ENCODE peak calls at places on chromosomes 1 and 21, in nine cellular contexts. L, Z, P, Q, F, M, O, A and K are unnamed samples.

GRCh38 chr1:15151871-15152270 is 1.7 kb upstream of the TMEM51 start:
- DNase-seq in L (no peak), Z (no peak), P (no peak), Q (no peak), F (no peak), M (no peak), O (no peak), A (no peak), K (no peak)

GRCh38 chr1:206575165-206575893 is 36.9 kb downstream of the EIF2D start:
- DNase-seq in L (peak), Z (no peak), P (peak), Q (no peak), F (peak), M (no peak), O (peak), A (no peak), K (no peak)

GRCh38 chr1:228394571-228395394 is 11.9 kb downstream of the TRIM11 start:
- DNase-seq in L (no peak), Z (no peak), P (no peak), Q (no peak), F (no peak), M (peak), O (peak), A (no peak), K (peak)

GRCh38 chr1:65668368-65668767 is 124.3 kb upstream of the PDE4B start:
- DNase-seq in L (no peak), Z (no peak), P (no peak), Q (no peak), F (no peak), M (no peak), O (no peak), A (no peak), K (no peak)

GRCh38 chr1:166947398-166948043 is 27.8 kb downstream of the ILDR2 start:
- DNase-seq in L (peak), Z (peak), P (peak), Q (peak), F (no peak), M (no peak), O (no peak), A (peak), K (peak)

GRCh38 chr21:32908529-32908928 is 117.2 kb upstream of the OLIG2 start:
- DNase-seq in L (no peak), Z (no peak), P (no peak), Q (no peak), F (no peak), M (no peak), O (no peak), A (no peak), K (no peak)

GRCh38 chr1:219092206-219092605 is 81.5 kb upstream of the LYPLAL1 start:
- DNase-seq in L (peak), Z (no peak), P (no peak), Q (no peak), F (no peak), M (no peak), O (no peak), A (no peak), K (no peak)

GRCh38 chr1:54273092-54273836 is 73.3 kb downstream of the MRPL37 start:
- DNase-seq in L (peak), Z (peak), P (peak), Q (no peak), F (peak), M (peak), O (no peak), A (peak), K (no peak)

GRCh38 chr1:20291621-20292020 is 946 bp downstream of the VWA5B1 start:
- DNase-seq in L (no peak), Z (no peak), P (no peak), Q (peak), F (no peak), M (no peak), O (no peak), A (peak), K (no peak)

GRCh38 chr1:53076721-53077598 is 14.9 kb downstream of the PODN start:
- DNase-seq in L (no peak), Z (no peak), P (peak), Q (no peak), F (no peak), M (peak), O (peak), A (no peak), K (no peak)

GRCh38 chr1:205417884-205418283 is 4.0 kb downstream of the LEMD1 start:
- DNase-seq in L (no peak), Z (no peak), P (no peak), Q (no peak), F (no peak), M (no peak), O (no peak), A (no peak), K (no peak)

GRCh38 chr1:210222288-210223006 is 10.1 kb upstream of the SERTAD4 start:
- DNase-seq in L (no peak), Z (peak), P (no peak), Q (no peak), F (no peak), M (no peak), O (no peak), A (no peak), K (no peak)

GRCh38 chr21:35652196-35652595 is 408.1 kb downstream of the SETD4 start:
- DNase-seq in L (no peak), Z (no peak), P (no peak), Q (no peak), F (no peak), M (no peak), O (no peak), A (no peak), K (no peak)

GRCh38 chr1:226443439-226443838 is 35.5 kb upstream of the PARP1 start:
- DNase-seq in L (peak), Z (peak), P (no peak), Q (no peak), F (no peak), M (peak), O (no peak), A (no peak), K (peak)

GRCh38 chr1:156704930-156705320 is 458 bp downstream of the CRABP2 start:
- DNase-seq in L (peak), Z (no peak), P (peak), Q (peak), F (no peak), M (no peak), O (no peak), A (peak), K (peak)

GRCh38 chr1:199297174-199297573 is 658.3 kb downstream of the PTPRC start:
- DNase-seq in L (peak), Z (no peak), P (no peak), Q (no peak), F (no peak), M (no peak), O (no peak), A (no peak), K (no peak)

GRCh38 chr1:16013220-16013907 is 4.5 kb downstream of the HSPB7 start:
- DNase-seq in L (peak), Z (peak), P (peak), Q (peak), F (no peak), M (peak), O (peak), A (peak), K (peak)

GRCh38 chr1:228459091-228459993 is 27.8 kb upstream of the RNF187 start:
- DNase-seq in L (peak), Z (no peak), P (peak), Q (peak), F (peak), M (no peak), O (no peak), A (peak), K (peak)

GRCh38 chr21:44401386-44402160 is 48.2 kb downstream of the TRPM2 start:
- DNase-seq in L (no peak), Z (no peak), P (no peak), Q (no peak), F (no peak), M (peak), O (peak), A (no peak), K (no peak)

GRCh38 chr1:115156826-115157468 is 67.6 kb upstream of the TSPAN2 start:
- DNase-seq in L (no peak), Z (no peak), P (no peak), Q (no peak), F (no peak), M (no peak), O (no peak), A (no peak), K (no peak)

GRCh38 chr1:155970531-155971167 is 7.7 kb downstream of the ARHGEF2 start:
- DNase-seq in L (peak), Z (no peak), P (peak), Q (peak), F (no peak), M (no peak), O (peak), A (no peak), K (peak)

GRCh38 chr1:183646780-183647179 is 6.3 kb downstream of the APOBEC4 start:
- DNase-seq in L (no peak), Z (no peak), P (no peak), Q (no peak), F (no peak), M (no peak), O (no peak), A (no peak), K (no peak)

GRCh38 chr1:98452162-98452561 is 209.4 kb upstream of the SNX7 start:
- DNase-seq in L (no peak), Z (no peak), P (no peak), Q (no peak), F (no peak), M (no peak), O (no peak), A (no peak), K (no peak)

GRCh38 chr1:72170246-72170645 is 112.1 kb downstream of the NEGR1 start:
- DNase-seq in L (no peak), Z (no peak), P (no peak), Q (no peak), F (no peak), M (no peak), O (no peak), A (no peak), K (no peak)

GRCh38 chr1:200883118-200883517 is 10.3 kb downstream of the GPR25 start:
- DNase-seq in L (no peak), Z (no peak), P (no peak), Q (no peak), F (no peak), M (no peak), O (no peak), A (no peak), K (no peak)

GRCh38 chr1:54137532-54138061 is 15.2 kb downstream of the CDCP2 start:
- DNase-seq in L (peak), Z (peak), P (no peak), Q (no peak), F (no peak), M (no peak), O (no peak), A (no peak), K (peak)

GRCh38 chr1:176049582-176049981 is 157.5 kb downstream of the COP1 start:
- DNase-seq in L (no peak), Z (no peak), P (no peak), Q (no peak), F (no peak), M (no peak), O (no peak), A (no peak), K (peak)

GRCh38 chr1:8667869-8668595 is 149.4 kb downstream of the RERE start:
- DNase-seq in L (peak), Z (no peak), P (no peak), Q (no peak), F (no peak), M (no peak), O (no peak), A (no peak), K (no peak)

GRCh38 chr1:15932612-15933011 is 43.3 kb downstream of the ZBTB17 start:
- DNase-seq in L (no peak), Z (no peak), P (no peak), Q (no peak), F (no peak), M (no peak), O (no peak), A (no peak), K (peak)

GRCh38 chr1:203084588-203085527 is 954 bp downstream of the MYOG start:
- DNase-seq in L (no peak), Z (no peak), P (no peak), Q (peak), F (no peak), M (peak), O (peak), A (peak), K (peak)